ENCODE peak calls at places on chromosomes 12 and 14, in six cellular contexts. X is fibroblast of pulmonary artery, P is astrocyte of the spinal cord, I is spleen, T is fibroblast of lung, U is astrocyte of the cerebellum. B is an unnamed sample.

GRCh38 chr14:36570065-36570464 is 12.3 kb downstream of the NKX2-8 start:
- DNase-seq in X (no peak), I (no peak), T (no peak), U (no peak), P (no peak), B (no peak)

GRCh38 chr12:116818341-116818856 is 62.8 kb downstream of the HRK start:
- DNase-seq in X (peak), T (peak), U (no peak), P (no peak), I (peak), B (no peak)

GRCh38 chr12:104374806-104375205 is 71.3 kb downstream of the EID3 start:
- DNase-seq in T (no peak), P (no peak), X (no peak), U (no peak), I (no peak), B (no peak)

GRCh38 chr12:31005256-31005943 is 68.3 kb upstream of the DDX11 start:
- DNase-seq in X (no peak), T (no peak), U (no peak), P (no peak), I (peak), B (no peak)

GRCh38 chr12:57272337-57273151 is 21.6 kb upstream of the STAC3 start:
- DNase-seq in X (peak), I (no peak), T (no peak), U (no peak), P (peak), B (no peak)

GRCh38 chr14:99037777-99038176 is 234.2 kb downstream of the BCL11B start:
- DNase-seq in T (no peak), I (no peak), U (no peak), X (no peak), P (no peak), B (no peak)

GRCh38 chr12:124413401-124413800 is 118.5 kb downstream of the RFLNA start:
- DNase-seq in P (no peak), I (no peak), U (no peak), X (no peak), T (no peak), B (no peak)

GRCh38 chr14:103739466-103739792 is 23.8 kb downstream of the ZFYVE21 start:
- DNase-seq in X (no peak), P (no peak), I (no peak), T (no peak), U (no peak), B (no peak)

GRCh38 chr14:58129208-58129607 is 22.8 kb downstream of the ARMH4 start:
- DNase-seq in X (no peak), T (no peak), U (no peak), P (no peak), I (no peak), B (no peak)

GRCh38 chr14:54564799-54565235 is 2.1 kb upstream of the SAMD4A start:
- DNase-seq in T (peak), P (peak), X (peak), U (peak), I (no peak), B (peak)

GRCh38 chr12:106669216-106669615 is 86.4 kb downstream of the RFX4 start:
- DNase-seq in I (no peak), X (no peak), U (no peak), T (no peak), P (no peak), B (no peak)

GRCh38 chr12:30706476-30706875 is 10.8 kb upstream of the IPO8 start:
- DNase-seq in P (no peak), T (no peak), X (no peak), U (no peak), I (no peak), B (no peak)

GRCh38 chr14:70821916-70822705 is 12.8 kb upstream of the MAP3K9 start:
- DNase-seq in X (peak), T (peak), I (peak), U (no peak), P (peak), B (no peak)

GRCh38 chr14:63777024-63777423 is 49.2 kb upstream of the SGPP1 start:
- DNase-seq in I (no peak), U (peak), T (peak), X (peak), P (peak), B (peak)

GRCh38 chr12:9792961-9793617 is 32.4 kb upstream of the CD69 start:
- DNase-seq in I (no peak), P (peak), U (peak), T (peak), X (peak), B (no peak)

GRCh38 chr12:48985475-48985897 is 7.4 kb downstream of the WNT1 start:
- DNase-seq in X (no peak), T (no peak), I (no peak), U (no peak), P (no peak), B (no peak)

GRCh38 chr12:41142376-41142775 is 45.7 kb upstream of the PDZRN4 start:
- DNase-seq in I (no peak), T (no peak), X (no peak), U (no peak), P (no peak), B (no peak)

GRCh38 chr12:12249216-12250050 is 17.4 kb downstream of the LRP6 start:
- DNase-seq in X (no peak), U (no peak), P (no peak), T (no peak), I (no peak), B (no peak)

GRCh38 chr12:124423683-124424515 is 129.0 kb downstream of the RFLNA start:
- DNase-seq in I (no peak), U (no peak), T (no peak), X (no peak), P (no peak), B (no peak)

GRCh38 chr12:45415393-45415817 is 199.5 kb downstream of the ANO6 start:
- DNase-seq in I (no peak), X (peak), U (peak), T (peak), P (peak), B (peak)

GRCh38 chr14:38839743-38840375 is 263.2 kb downstream of the SEC23A start:
- DNase-seq in U (no peak), X (peak), T (peak), P (peak), I (no peak), B (no peak)

GRCh38 chr12:110668480-110669192 is 20.3 kb downstream of the HVCN1 start:
- DNase-seq in I (peak), U (no peak), T (no peak), P (no peak), X (no peak), B (no peak)

GRCh38 chr12:29695026-29695425 is 88.7 kb downstream of the TMTC1 start:
- DNase-seq in X (no peak), I (no peak), T (no peak), P (no peak), U (no peak), B (no peak)

GRCh38 chr12:123094349-123095073 is 56.4 kb downstream of the PITPNM2 start:
- DNase-seq in U (peak), I (no peak), T (peak), X (peak), P (peak), B (no peak)

GRCh38 chr14:89550761-89551283 is 133.8 kb upstream of the FOXN3 start:
- DNase-seq in I (no peak), T (no peak), P (no peak), U (no peak), X (no peak), B (no peak)

GRCh38 chr14:43503508-43503907 is 1003.6 kb downstream of the FSCB start:
- DNase-seq in P (no peak), X (peak), I (no peak), U (no peak), T (no peak), B (no peak)

GRCh38 chr12:112792306-112792705 is 758 bp downstream of the RPH3A start:
- DNase-seq in U (no peak), P (no peak), I (no peak), T (no peak), X (no peak), B (no peak)

GRCh38 chr12:92340441-92341332 is 195.0 kb upstream of the BTG1 start:
- DNase-seq in T (no peak), P (no peak), X (peak), U (no peak), I (no peak), B (no peak)

GRCh38 chr12:40907115-40907521 is 214.9 kb downstream of the CNTN1 start:
- DNase-seq in U (peak), X (no peak), P (peak), I (no peak), T (peak), B (peak)

GRCh38 chr12:57755454-57756372 is 810 bp downstream of the MARCHF9 start:
- DNase-seq in U (no peak), P (no peak), I (peak), T (no peak), X (no peak), B (no peak)

GRCh38 chr14:58747181-58747580 is 109.4 kb downstream of the DACT1 start:
- DNase-seq in X (peak), U (peak), P (peak), T (peak), I (no peak), B (no peak)

DNA sequence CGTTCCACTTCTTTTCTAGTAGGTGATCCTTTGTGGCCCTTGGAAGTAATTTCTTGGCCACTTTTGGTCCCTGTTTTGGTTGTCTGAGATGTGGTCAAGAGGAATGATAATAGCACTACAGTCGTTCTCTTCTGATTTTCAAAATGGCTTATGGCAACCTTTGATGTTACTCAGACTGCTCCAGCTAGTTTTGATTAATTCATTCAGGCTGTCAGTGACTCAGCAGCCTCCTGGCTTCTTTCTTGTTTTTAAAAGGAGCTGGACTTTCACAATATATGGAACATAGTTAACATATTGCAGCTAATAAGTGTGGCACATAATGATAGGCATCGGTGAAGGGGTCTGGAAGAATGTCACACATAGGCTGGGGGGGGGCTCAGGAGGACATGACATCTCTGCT is 47.3 kb downstream of the WDR20 start:
- DNase-seq in I (no peak), P (peak), X (peak), T (peak), U (peak), B (peak)
- H3K4me3 ChIP-seq in I (no peak), P (no peak), X (no peak), T (no peak), U (no peak), B (no peak)

GRCh38 chr12:4270670-4271432 is 2.7 kb upstream of the CCND2 start:
- DNase-seq in T (peak), I (peak), U (no peak), P (no peak), X (peak), B (no peak)

GRCh38 chr12:4267904-4268548 is 5.5 kb upstream of the CCND2 start:
- DNase-seq in T (peak), P (no peak), U (no peak), X (no peak), I (no peak), B (no peak)

GRCh38 chr12:4268549-4269181 is 4.9 kb upstream of the CCND2 start:
- DNase-seq in I (peak), T (peak), X (no peak), U (no peak), P (no peak), B (no peak)

GRCh38 chr12:4270016-4270669 is 3.4 kb upstream of the CCND2 start:
- DNase-seq in T (no peak), I (peak), U (no peak), X (no peak), P (no peak), B (no peak)

DNA sequence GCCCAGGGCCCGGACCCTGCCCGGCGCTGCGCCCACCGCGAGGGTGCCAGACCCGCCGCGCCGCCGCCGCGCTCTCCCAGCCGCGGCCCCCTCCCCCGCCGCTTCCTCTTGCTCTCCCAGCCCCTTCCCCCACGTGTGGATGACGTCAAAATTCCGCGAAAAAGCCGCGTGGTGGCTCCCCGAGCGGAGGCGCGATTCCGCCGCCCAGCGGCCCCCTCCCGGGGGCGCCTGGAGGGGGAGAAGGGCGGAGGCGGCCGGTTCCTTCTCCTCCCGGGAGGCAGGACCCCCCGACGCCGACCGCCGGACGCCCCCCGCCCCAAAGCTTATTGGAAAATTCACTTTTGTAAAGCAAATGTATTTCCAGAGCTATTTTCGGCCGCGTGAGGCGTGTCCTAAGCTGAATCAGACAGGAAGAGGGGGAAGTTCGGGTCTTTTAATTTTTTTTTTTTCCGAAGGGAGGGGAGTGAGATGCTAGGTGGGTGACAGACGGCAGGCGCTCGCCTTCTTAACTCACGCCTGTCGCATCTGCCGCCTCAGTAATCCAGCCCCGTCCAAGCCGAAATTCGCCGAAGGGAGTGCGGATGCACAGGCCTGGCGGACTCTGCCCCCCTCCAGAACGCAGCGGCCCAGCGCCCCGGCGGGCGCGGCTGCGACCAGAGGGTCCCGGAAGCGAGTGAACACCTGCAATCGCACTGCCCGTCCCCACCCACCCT is 4.1 kb upstream of the CCND2 start:
- DNase-seq in U (no peak), X (peak), T (peak), I (peak), P (peak), B (no peak)
- TF ChIP-seq CTCF in U (no peak), X (no peak), T (no peak), I (peak), P (no peak), B (peak)

GRCh38 chr14:65866906-65867305 is 454.4 kb downstream of the FUT8 start:
- DNase-seq in X (no peak), I (no peak), U (no peak), P (no peak), T (no peak), B (no peak)
- H3K4me3 ChIP-seq in X (no peak), I (no peak), U (no peak), P (no peak), T (no peak), B (no peak)

DNA sequence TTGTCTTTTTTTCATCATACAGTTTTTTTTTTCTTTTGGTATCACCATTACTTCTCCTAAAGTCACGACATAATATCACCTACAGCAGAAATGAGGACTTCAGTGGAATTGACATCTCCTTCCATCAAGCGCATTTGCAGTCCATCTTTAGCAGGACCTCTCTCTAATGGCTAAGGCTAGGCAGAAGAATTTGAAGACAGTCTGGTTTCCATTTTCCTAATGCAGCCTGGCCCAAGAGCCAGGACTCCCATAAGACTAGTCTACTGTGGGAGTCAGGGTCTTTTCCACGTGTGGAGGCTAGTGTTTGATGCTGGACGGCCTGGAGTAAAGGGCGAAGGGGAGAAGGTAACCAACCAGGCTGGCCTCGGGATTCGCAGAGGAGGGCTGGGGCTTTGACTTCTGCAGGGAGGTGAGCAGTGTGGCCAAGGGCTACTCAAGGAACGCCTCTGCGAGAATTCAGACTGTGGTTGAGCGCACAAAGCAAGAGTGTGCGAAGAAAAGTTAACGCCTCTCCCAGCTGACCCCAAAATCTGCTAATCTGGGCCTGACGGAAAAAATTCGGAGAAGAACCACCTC is 740 bp upstream of the ZNF740 start:
- DNase-seq in T (no peak), X (no peak), U (no peak), P (no peak), I (no peak), B (no peak)
- TF ChIP-seq CTCF in T (no peak), X (no peak), U (no peak), P (no peak), I (no peak), B (no peak)

GRCh38 chr12:62468935-62469334 is 2.3 kb downstream of the MON2 start:
- DNase-seq in T (no peak), X (no peak), P (no peak), I (no peak), U (no peak), B (no peak)

GRCh38 chr12:62469704-62470103 is 3.1 kb downstream of the MON2 start:
- DNase-seq in P (no peak), T (no peak), I (no peak), U (no peak), X (no peak), B (no peak)

GRCh38 chr12:62468394-62468793 is 1.8 kb downstream of the MON2 start:
- DNase-seq in P (no peak), I (no peak), X (no peak), U (no peak), T (no peak), B (no peak)

GRCh38 chr12:62472472-62472871 is 5.8 kb downstream of the MON2 start:
- DNase-seq in U (no peak), I (no peak), P (no peak), T (no peak), X (no peak), B (no peak)

GRCh38 chr12:62471734-62472133 is 5.1 kb downstream of the MON2 start:
- DNase-seq in T (no peak), U (no peak), P (no peak), X (no peak), I (no peak), B (no peak)
- H3K4me3 ChIP-seq in T (no peak), U (no peak), P (no peak), X (no peak), I (no peak), B (no peak)

DNA sequence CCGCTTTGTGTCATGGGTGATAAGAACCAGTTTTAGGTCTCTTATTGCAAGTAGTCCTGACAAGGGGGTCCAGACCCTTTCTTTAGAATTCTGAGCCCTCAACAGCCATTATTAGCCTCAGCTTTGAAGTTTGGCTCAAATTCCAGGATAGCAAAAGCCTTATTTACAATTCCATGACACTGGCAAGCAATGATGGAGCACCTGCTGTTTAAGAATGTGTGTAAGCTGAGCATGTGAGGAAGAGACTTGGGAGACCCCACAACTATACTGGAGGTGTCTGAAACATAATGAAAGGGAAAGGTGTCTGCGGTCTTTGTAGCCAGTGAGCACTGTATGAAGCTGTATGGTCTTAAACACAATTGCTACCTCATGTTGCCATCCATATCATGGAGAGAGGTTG is 119.8 kb downstream of the TBX5 start:
- DNase-seq in P (no peak), X (no peak), T (no peak), I (no peak), U (no peak), B (no peak)
- TF ChIP-seq CTCF in P (no peak), X (no peak), T (no peak), I (no peak), U (no peak), B (no peak)

DNA sequence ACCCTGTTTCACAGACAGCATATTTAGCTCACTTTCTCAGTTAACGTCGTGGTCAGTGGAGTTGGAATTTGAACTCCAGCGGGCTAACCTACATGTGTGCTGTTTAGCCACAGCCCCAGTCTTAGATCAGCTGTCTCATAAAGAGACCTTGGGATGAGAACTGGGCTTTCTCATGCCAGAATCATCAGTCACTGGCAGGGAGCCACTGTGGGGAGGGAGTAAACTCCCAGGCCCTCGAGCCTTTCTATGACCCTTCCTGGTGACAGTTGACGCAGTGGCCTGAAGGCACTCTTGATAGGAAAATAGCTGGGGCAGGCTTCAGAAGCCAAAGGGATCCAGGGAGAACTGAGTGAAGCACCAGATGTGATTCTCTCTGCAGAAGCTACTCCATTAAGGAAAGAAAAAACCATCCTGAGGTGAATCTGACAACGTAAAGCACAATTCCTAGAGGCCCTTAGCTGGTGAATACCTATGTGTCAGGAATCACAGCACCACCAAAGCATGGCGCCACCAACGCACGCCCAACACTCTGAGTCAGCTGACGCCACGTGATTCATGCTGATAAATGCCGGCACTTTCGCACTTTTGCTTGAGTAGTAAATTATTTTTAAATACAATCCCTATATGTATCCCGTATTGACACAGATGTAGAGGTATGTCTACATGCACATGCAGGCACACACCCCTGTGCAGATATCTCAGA is 279.6 kb upstream of the TMEM132C start:
- DNase-seq in X (peak), U (no peak), P (peak), I (no peak), T (no peak), B (no peak)
- H3K4me3 ChIP-seq in X (no peak), U (no peak), P (no peak), I (no peak), T (no peak), B (no peak)

GRCh38 chr14:33218030-33218429 is 279.4 kb downstream of the NPAS3 start:
- DNase-seq in I (no peak), U (no peak), P (no peak), T (no peak), X (no peak), B (no peak)
- TF ChIP-seq CTCF in I (no peak), U (no peak), P (no peak), T (no peak), X (no peak), B (no peak)

GRCh38 chr12:98894412-98895085 is 249.5 kb downstream of the APAF1 start:
- DNase-seq in X (no peak), I (no peak), P (peak), U (no peak), T (no peak), B (no peak)
- H3K4me3 ChIP-seq in X (no peak), I (peak), P (peak), U (peak), T (no peak), B (no peak)